ENCODE peak calls at places on chromosomes 11 and 22, in five cellular contexts. L, W, G, E and R are unnamed samples.

GRCh38 chr11:135027461-135027860 is 615.4 kb upstream of the B3GAT1 start:
- DNase-seq in L (no peak), W (no peak), G (peak), E (no peak), R (no peak)

GRCh38 chr11:62507023-62507422 is 39.6 kb downstream of the AHNAK start:
- DNase-seq in L (no peak), W (no peak), G (no peak), E (no peak), R (no peak)

GRCh38 chr22:19537941-19538488 is 13.8 kb upstream of the CLDN5 start:
- DNase-seq in L (no peak), W (no peak), G (no peak), E (no peak), R (no peak)

GRCh38 chr11:57481315-57481714 is 21.0 kb downstream of the RTN4RL2 start:
- DNase-seq in L (no peak), W (no peak), G (no peak), E (no peak), R (no peak)

GRCh38 chr11:6755303-6755952 is 16.3 kb downstream of the OR2AG2 start:
- DNase-seq in L (no peak), W (peak), G (peak), E (no peak), R (no peak)

GRCh38 chr11:116224154-116224888 is 548.5 kb downstream of the BUD13 start:
- DNase-seq in L (no peak), W (peak), G (peak), E (no peak), R (peak)

GRCh38 chr11:102966011-102966410 is 10.5 kb upstream of the MMP13 start:
- DNase-seq in L (no peak), W (no peak), G (no peak), E (no peak), R (no peak)

GRCh38 chr11:77542296-77542695 is 47.5 kb upstream of the AQP11 start:
- DNase-seq in L (no peak), W (no peak), G (peak), E (no peak), R (no peak)

GRCh38 chr22:28813772-28814518 is 13.6 kb upstream of the XBP1 start:
- DNase-seq in L (no peak), W (no peak), G (peak), E (no peak), R (no peak)

GRCh38 chr11:58330861-58331260 is 28.0 kb downstream of the OR5B17 start:
- DNase-seq in L (no peak), W (no peak), G (no peak), E (no peak), R (no peak)

GRCh38 chr22:30578481-30578880 is 4.0 kb upstream of the GAL3ST1 start:
- DNase-seq in L (no peak), W (no peak), G (no peak), E (no peak), R (no peak)

GRCh38 chr22:32411829-32412592 is at the start of gene RTCB:
- DNase-seq in L (peak), W (peak), G (peak), E (peak), R (peak)

GRCh38 chr11:128419012-128419767 is 168.2 kb downstream of the ETS1 start:
- DNase-seq in L (no peak), W (no peak), G (no peak), E (no peak), R (no peak)

GRCh38 chr11:1297576-1298473 is 11.6 kb downstream of the TOLLIP start:
- DNase-seq in L (peak), W (no peak), G (no peak), E (no peak), R (no peak)

GRCh38 chr11:76590631-76590950 is 80.0 kb downstream of the LRRC32 start:
- DNase-seq in L (no peak), W (no peak), G (no peak), E (no peak), R (no peak)

GRCh38 chr11:125376117-125376516 is 119.9 kb downstream of the FEZ1 start:
- DNase-seq in L (peak), W (no peak), G (peak), E (no peak), R (no peak)

GRCh38 chr11:65065898-65066297 is 7.5 kb upstream of the NAALADL1 start:
- DNase-seq in L (no peak), W (no peak), G (no peak), E (no peak), R (no peak)

GRCh38 chr11:116703421-116703820 is 69.4 kb downstream of the BUD13 start:
- DNase-seq in L (no peak), W (peak), G (peak), E (no peak), R (no peak)

GRCh38 chr22:19962246-19962908 is 20.8 kb upstream of the TXNRD2 start:
- DNase-seq in L (peak), W (peak), G (peak), E (no peak), R (no peak)

GRCh38 chr11:1896468-1896867 is 4.8 kb upstream of the PRR33 start:
- DNase-seq in L (no peak), W (no peak), G (no peak), E (no peak), R (no peak)

GRCh38 chr11:10273738-10274137 is 20.3 kb downstream of the SBF2 start:
- DNase-seq in L (no peak), W (no peak), G (no peak), E (no peak), R (no peak)

GRCh38 chr11:119427279-119427678 is 4.3 kb upstream of the THY1 start:
- DNase-seq in L (no peak), W (no peak), G (peak), E (no peak), R (no peak)

GRCh38 chr11:118401880-118402590 is 629 bp downstream of the ATP5MG start:
- DNase-seq in L (no peak), W (no peak), G (peak), E (no peak), R (no peak)

GRCh38 chr11:786235-787083 is 3.4 kb downstream of the CEND1 start:
- DNase-seq in L (no peak), W (no peak), G (no peak), E (no peak), R (no peak)

GRCh38 chr11:133951484-133952198 is 5.1 kb downstream of the IGSF9B start:
- DNase-seq in L (no peak), W (peak), G (peak), E (no peak), R (no peak)

GRCh38 chr11:34339149-34340064 is 18.4 kb downstream of the ABTB2 start:
- DNase-seq in L (no peak), W (no peak), G (peak), E (peak), R (no peak)

GRCh38 chr22:35601743-35602633 is 15.1 kb downstream of the MB start:
- DNase-seq in L (no peak), W (no peak), G (peak), E (no peak), R (no peak)

GRCh38 chr22:45450931-45451651 is 37.6 kb downstream of the RIBC2 start:
- DNase-seq in L (no peak), W (no peak), G (peak), E (no peak), R (no peak)

GRCh38 chr11:9461760-9462134 is 935 bp downstream of the ZNF143 start:
- DNase-seq in L (no peak), W (no peak), G (peak), E (no peak), R (no peak)

GRCh38 chr11:3412837-3413236 is 33.9 kb upstream of the ZNF195 start:
- DNase-seq in L (no peak), W (no peak), G (no peak), E (no peak), R (no peak)

GRCh38 chr11:62680825-62681240 is 2.0 kb upstream of the UBXN1 start:
- DNase-seq in L (no peak), W (peak), G (peak), E (no peak), R (peak)

GRCh38 chr11:117837070-117837776 is 12.7 kb upstream of the FXYD2 start:
- DNase-seq in L (no peak), W (no peak), G (no peak), E (no peak), R (no peak)

GRCh38 chr11:35214792-35215193 is 75.8 kb downstream of the CD44 start:
- DNase-seq in L (no peak), W (no peak), G (peak), E (no peak), R (no peak)

GRCh38 chr11:129639300-129639699 is 176.3 kb upstream of the TMEM45B start:
- DNase-seq in L (no peak), W (no peak), G (peak), E (no peak), R (no peak)

GRCh38 chr11:67138922-67139321 is 19.9 kb downstream of the KDM2A start:
- DNase-seq in L (no peak), W (no peak), G (no peak), E (no peak), R (no peak)

GRCh38 chr22:25169278-25170031 is 30.2 kb upstream of the CRYBB3 start:
- DNase-seq in L (no peak), W (no peak), G (no peak), E (no peak), R (no peak)

GRCh38 chr22:25170426-25170980 is 29.2 kb upstream of the CRYBB3 start:
- DNase-seq in L (no peak), W (no peak), G (no peak), E (no peak), R (no peak)

GRCh38 chr22:25174888-25175411 is 24.7 kb upstream of the CRYBB3 start:
- DNase-seq in L (no peak), W (no peak), G (no peak), E (no peak), R (no peak)

GRCh38 chr22:25174156-25174887 is 25.3 kb upstream of the CRYBB3 start:
- DNase-seq in L (no peak), W (no peak), G (no peak), E (no peak), R (no peak)

DNA sequence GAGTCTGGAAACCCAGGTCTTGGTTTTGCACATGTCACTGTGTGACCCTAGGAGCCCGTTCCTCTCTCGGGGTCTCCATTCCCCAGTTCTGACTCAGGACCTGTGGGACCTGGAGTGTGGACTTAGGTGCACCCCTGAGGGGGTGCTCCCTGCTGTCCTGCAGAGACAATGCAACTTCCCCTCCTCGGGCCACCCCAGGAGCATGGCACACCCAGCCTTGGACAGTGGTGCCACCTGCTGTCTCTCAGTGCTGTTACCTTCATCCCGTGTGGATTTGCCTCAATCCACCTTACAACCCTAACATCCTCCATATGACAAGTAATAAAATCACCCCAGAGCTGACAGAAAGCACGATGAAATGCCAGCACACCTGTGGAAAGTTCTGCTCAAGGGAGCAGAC is 27.5 kb upstream of the CRYBB3 start:
- DNase-seq in L (no peak), W (peak), G (peak), E (no peak), R (no peak)
- TF ChIP-seq CTCF in L (peak), W (peak), G (peak), E (peak), R (peak)

GRCh38 chr11:25252854-25253253 is 756.0 kb downstream of the LUZP2 start:
- DNase-seq in L (no peak), W (no peak), G (no peak), E (no peak), R (no peak)

GRCh38 chr11:25242928-25243327 is 746.1 kb downstream of the LUZP2 start:
- DNase-seq in L (no peak), W (no peak), G (no peak), E (no peak), R (no peak)

GRCh38 chr11:25244126-25244525 is 747.3 kb downstream of the LUZP2 start:
- DNase-seq in L (no peak), W (no peak), G (no peak), E (no peak), R (no peak)

DNA sequence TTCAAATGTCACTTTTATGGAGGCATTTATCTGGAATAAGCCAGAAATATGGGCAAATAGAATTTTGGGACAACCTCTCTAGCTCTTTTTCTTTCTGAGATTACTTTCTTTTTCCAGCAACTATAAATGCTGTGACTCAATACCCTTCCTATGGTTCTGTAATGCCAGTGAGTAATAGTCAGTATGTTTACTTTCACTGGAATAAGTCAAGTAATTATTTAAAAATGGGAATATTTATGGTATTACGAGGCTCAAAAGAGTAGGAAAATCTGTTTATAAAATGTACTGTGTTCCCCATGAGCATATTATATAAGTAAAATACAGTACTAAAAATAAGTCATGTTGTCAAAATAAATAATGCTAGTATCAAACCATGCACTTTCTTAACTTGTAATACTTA is 750.5 kb downstream of the LUZP2 start:
- DNase-seq in L (no peak), W (no peak), G (no peak), E (no peak), R (no peak)
- H3K4me3 ChIP-seq in L (no peak), W (no peak), G (no peak), E (no peak), R (no peak)

DNA sequence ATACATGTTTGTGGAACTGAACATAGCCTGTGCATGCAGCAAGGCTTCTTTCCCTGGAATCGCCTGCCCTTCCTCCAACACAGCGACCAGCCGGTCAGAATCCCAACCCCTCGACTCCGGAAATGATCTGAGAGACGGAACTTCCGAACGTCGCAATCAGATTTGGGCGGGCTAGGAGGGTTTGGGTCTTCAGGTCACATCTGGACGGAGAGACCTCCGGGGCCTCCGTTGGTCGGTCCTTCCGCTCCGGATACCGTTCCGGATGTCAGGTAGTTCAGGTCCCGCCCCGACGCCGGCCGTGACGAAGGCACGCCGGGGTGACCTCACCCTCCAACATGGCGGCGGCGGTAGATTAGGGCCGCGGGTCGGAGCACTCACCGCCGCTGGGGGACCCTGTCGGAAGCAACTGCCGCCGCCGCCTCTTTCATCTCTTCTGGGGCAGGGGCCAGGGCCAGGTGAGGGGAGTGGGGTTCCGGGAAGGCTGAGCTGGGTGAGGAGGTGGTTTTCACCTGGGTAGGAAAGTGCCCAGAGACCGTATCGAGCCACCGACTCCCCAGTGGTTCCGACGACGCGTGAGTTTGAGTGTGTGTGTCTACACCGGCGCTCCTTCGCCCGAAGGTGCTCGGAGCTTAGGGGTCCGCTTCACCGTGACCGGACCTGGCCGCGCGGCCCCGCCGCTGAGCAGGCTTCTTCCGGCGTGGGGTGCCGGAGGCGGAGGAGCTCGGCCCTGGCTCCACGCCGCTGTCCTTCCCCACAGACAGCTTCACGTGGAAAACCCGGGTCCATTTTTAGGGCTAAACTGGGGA is at the start of gene BCL2L13:
- DNase-seq in L (peak), W (peak), G (peak), E (peak), R (peak)
- TF ChIP-seq CTCF in L (no peak), W (no peak), G (no peak), E (peak), R (no peak)

GRCh38 chr11:114075891-114076441 is 16.5 kb downstream of the ZBTB16 start:
- DNase-seq in L (no peak), W (peak), G (peak), E (no peak), R (no peak)
- H3K4me3 ChIP-seq in L (no peak), W (peak), G (no peak), E (no peak), R (no peak)

GRCh38 chr11:104164028-104164520 is at the start of gene PDGFD:
- DNase-seq in L (peak), W (peak), G (peak), E (no peak), R (peak)
- TF ChIP-seq CTCF in L (peak), W (peak), G (peak), E (no peak), R (peak)

DNA sequence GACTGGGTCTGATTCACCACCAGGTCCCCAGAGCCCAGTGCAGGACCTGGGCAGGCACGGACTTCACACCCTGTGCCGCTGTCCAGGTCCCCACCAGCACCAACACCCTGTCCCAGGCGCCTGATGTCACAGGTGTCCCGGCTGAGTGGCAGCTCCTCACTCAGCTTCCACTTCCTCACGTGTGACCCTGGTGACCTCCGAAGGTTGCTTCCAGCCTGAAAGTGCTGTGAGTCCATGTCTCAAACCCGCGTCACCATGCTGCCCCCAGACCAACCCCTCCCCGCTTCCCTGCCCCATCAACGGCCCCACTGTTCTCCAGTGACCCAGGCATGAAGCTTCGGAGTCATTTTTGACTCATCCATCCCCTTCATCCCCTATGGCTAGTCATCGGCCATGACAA is 25.7 kb upstream of the PICK1 start:
- DNase-seq in L (no peak), W (no peak), G (no peak), E (no peak), R (no peak)
- H3K4me3 ChIP-seq in L (no peak), W (no peak), G (no peak), E (no peak), R (no peak)

DNA sequence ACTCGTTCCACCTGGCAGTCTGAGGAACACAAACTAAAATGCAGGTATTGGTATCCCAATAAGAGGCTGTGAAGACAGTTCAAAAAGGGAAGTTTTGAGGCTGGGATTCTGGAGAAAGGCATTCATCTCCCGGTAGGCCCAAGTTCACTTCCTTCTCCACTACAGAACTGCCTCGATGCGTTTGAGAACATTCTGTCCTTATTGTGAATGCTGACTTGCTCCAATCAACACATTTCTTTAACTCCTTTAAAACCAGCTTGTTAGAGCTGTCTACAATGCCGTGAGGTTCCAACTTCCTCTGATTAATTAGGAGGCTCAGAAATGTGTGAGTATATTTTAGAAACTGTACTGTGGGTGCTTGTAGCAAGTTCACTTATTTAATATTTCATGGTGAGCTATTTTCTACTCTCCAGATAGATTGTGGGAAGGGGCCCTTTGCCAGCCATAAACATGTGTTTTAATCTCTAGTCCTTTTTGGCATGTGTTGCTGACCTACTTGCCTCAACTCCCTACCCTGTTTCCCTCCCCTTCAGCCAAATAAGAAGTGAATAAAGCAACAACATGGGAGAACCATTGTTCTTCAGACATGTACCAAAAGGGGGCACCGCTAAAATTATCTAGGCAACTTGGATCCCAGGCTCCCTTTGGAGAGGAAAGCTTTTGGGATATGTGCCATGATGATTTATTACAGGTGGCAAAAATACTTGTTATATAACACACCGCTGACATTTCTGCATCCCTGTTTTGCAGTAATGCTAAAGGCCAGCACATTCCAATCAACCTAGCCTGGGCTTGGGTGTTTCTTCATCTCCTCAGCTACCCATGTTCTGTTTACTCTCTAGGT is 245.6 kb downstream of the BLID start:
- DNase-seq in L (no peak), W (no peak), G (peak), E (no peak), R (no peak)
- TF ChIP-seq CTCF in L (no peak), W (peak), G (no peak), E (no peak), R (no peak)

GRCh38 chr11:73757598-73757997 is 3.3 kb downstream of the RAB6A start:
- DNase-seq in L (no peak), W (no peak), G (no peak), E (no peak), R (no peak)
- H3K4me3 ChIP-seq in L (no peak), W (no peak), G (no peak), E (no peak), R (no peak)